ENCODE peak calls at places on chromosome 18, in seven cellular contexts. One of them, this sample, is unnamed.

GRCh38 chr18:76518543-76519155 is 23.6 kb upstream of the ZNF516 start:
- DNase-seq in NCI-H1436: peak
- DNase-seq in kidney epithelial cell: no peak
- DNase-seq in stimulated activated CD8-positive, alpha-beta memory T cell treated with anti-CD3 and anti-CD28 coated beads, Interleukin-15, amount 100 ng/mL, for 24 hours: no peak
- DNase-seq in right atrium auricular region: peak
- DNase-seq in fibroblast of mammary gland: peak
- DNase-seq in cardiac fibroblast: peak
- DNase-seq in this sample: peak

GRCh38 chr18:11040823-11041712 is 108.3 kb downstream of the PIEZO2 start:
- DNase-seq in right atrium auricular region: no peak
- DNase-seq in NCI-H1436: no peak
- DNase-seq in stimulated activated CD8-positive, alpha-beta memory T cell treated with anti-CD3 and anti-CD28 coated beads, Interleukin-15, amount 100 ng/mL, for 24 hours: no peak
- DNase-seq in fibroblast of mammary gland: peak
- DNase-seq in kidney epithelial cell: no peak
- DNase-seq in cardiac fibroblast: peak
- DNase-seq in this sample: peak

GRCh38 chr18:50820901-50821520 is 1.2 kb upstream of the MRO start:
- DNase-seq in cardiac fibroblast: no peak
- DNase-seq in kidney epithelial cell: no peak
- DNase-seq in NCI-H1436: no peak
- DNase-seq in right atrium auricular region: no peak
- DNase-seq in fibroblast of mammary gland: no peak
- DNase-seq in stimulated activated CD8-positive, alpha-beta memory T cell treated with anti-CD3 and anti-CD28 coated beads, Interleukin-15, amount 100 ng/mL, for 24 hours: no peak
- DNase-seq in this sample: no peak

GRCh38 chr18:7329036-7329435 is 98.1 kb downstream of the LRRC30 start:
- DNase-seq in NCI-H1436: no peak
- DNase-seq in stimulated activated CD8-positive, alpha-beta memory T cell treated with anti-CD3 and anti-CD28 coated beads, Interleukin-15, amount 100 ng/mL, for 24 hours: no peak
- DNase-seq in kidney epithelial cell: no peak
- DNase-seq in fibroblast of mammary gland: no peak
- DNase-seq in right atrium auricular region: no peak
- DNase-seq in cardiac fibroblast: peak
- DNase-seq in this sample: peak

GRCh38 chr18:45171575-45172225 is 443.6 kb upstream of the SLC14A2 start:
- DNase-seq in NCI-H1436: no peak
- DNase-seq in right atrium auricular region: no peak
- DNase-seq in cardiac fibroblast: peak
- DNase-seq in stimulated activated CD8-positive, alpha-beta memory T cell treated with anti-CD3 and anti-CD28 coated beads, Interleukin-15, amount 100 ng/mL, for 24 hours: no peak
- DNase-seq in fibroblast of mammary gland: peak
- DNase-seq in kidney epithelial cell: no peak
- DNase-seq in this sample: no peak

GRCh38 chr18:75874401-75875093 is 447.0 kb upstream of the SMIM21 start:
- DNase-seq in fibroblast of mammary gland: no peak
- DNase-seq in cardiac fibroblast: no peak
- DNase-seq in right atrium auricular region: no peak
- DNase-seq in NCI-H1436: no peak
- DNase-seq in stimulated activated CD8-positive, alpha-beta memory T cell treated with anti-CD3 and anti-CD28 coated beads, Interleukin-15, amount 100 ng/mL, for 24 hours: no peak
- DNase-seq in kidney epithelial cell: no peak
- DNase-seq in this sample: no peak

GRCh38 chr18:24180048-24180447 is 41.2 kb downstream of the CABYR start:
- DNase-seq in right atrium auricular region: no peak
- DNase-seq in cardiac fibroblast: no peak
- DNase-seq in kidney epithelial cell: no peak
- DNase-seq in stimulated activated CD8-positive, alpha-beta memory T cell treated with anti-CD3 and anti-CD28 coated beads, Interleukin-15, amount 100 ng/mL, for 24 hours: no peak
- DNase-seq in NCI-H1436: no peak
- DNase-seq in fibroblast of mammary gland: no peak
- DNase-seq in this sample: no peak

GRCh38 chr18:5851998-5852397 is 43.3 kb downstream of the TMEM200C start:
- DNase-seq in NCI-H1436: no peak
- DNase-seq in right atrium auricular region: no peak
- DNase-seq in kidney epithelial cell: no peak
- DNase-seq in cardiac fibroblast: no peak
- DNase-seq in stimulated activated CD8-positive, alpha-beta memory T cell treated with anti-CD3 and anti-CD28 coated beads, Interleukin-15, amount 100 ng/mL, for 24 hours: no peak
- DNase-seq in fibroblast of mammary gland: no peak
- DNase-seq in this sample: no peak

GRCh38 chr18:31684279-31685096 is at the start of gene B4GALT6:
- DNase-seq in NCI-H1436: peak
- DNase-seq in stimulated activated CD8-positive, alpha-beta memory T cell treated with anti-CD3 and anti-CD28 coated beads, Interleukin-15, amount 100 ng/mL, for 24 hours: no peak
- DNase-seq in cardiac fibroblast: peak
- DNase-seq in fibroblast of mammary gland: peak
- DNase-seq in kidney epithelial cell: no peak
- DNase-seq in right atrium auricular region: no peak
- DNase-seq in this sample: no peak

GRCh38 chr18:8359076-8359475 is 250.2 kb upstream of the RAB12 start:
- DNase-seq in stimulated activated CD8-positive, alpha-beta memory T cell treated with anti-CD3 and anti-CD28 coated beads, Interleukin-15, amount 100 ng/mL, for 24 hours: no peak
- DNase-seq in fibroblast of mammary gland: no peak
- DNase-seq in kidney epithelial cell: no peak
- DNase-seq in right atrium auricular region: no peak
- DNase-seq in cardiac fibroblast: no peak
- DNase-seq in NCI-H1436: no peak
- DNase-seq in this sample: no peak

GRCh38 chr18:5463390-5463789 is 80.4 kb downstream of the EPB41L3 start:
- DNase-seq in kidney epithelial cell: no peak
- DNase-seq in NCI-H1436: no peak
- DNase-seq in fibroblast of mammary gland: peak
- DNase-seq in right atrium auricular region: peak
- DNase-seq in stimulated activated CD8-positive, alpha-beta memory T cell treated with anti-CD3 and anti-CD28 coated beads, Interleukin-15, amount 100 ng/mL, for 24 hours: no peak
- DNase-seq in cardiac fibroblast: peak
- DNase-seq in this sample: no peak

GRCh38 chr18:80158365-80158764 is 49.3 kb downstream of the ADNP2 start:
- DNase-seq in fibroblast of mammary gland: no peak
- DNase-seq in stimulated activated CD8-positive, alpha-beta memory T cell treated with anti-CD3 and anti-CD28 coated beads, Interleukin-15, amount 100 ng/mL, for 24 hours: no peak
- DNase-seq in kidney epithelial cell: no peak
- DNase-seq in NCI-H1436: no peak
- DNase-seq in cardiac fibroblast: no peak
- DNase-seq in right atrium auricular region: no peak
- DNase-seq in this sample: no peak

GRCh38 chr18:8706545-8706980 is 1.2 kb downstream of the MTCL1 start:
- DNase-seq in NCI-H1436: no peak
- DNase-seq in cardiac fibroblast: no peak
- DNase-seq in stimulated activated CD8-positive, alpha-beta memory T cell treated with anti-CD3 and anti-CD28 coated beads, Interleukin-15, amount 100 ng/mL, for 24 hours: no peak
- DNase-seq in right atrium auricular region: no peak
- DNase-seq in fibroblast of mammary gland: no peak
- DNase-seq in kidney epithelial cell: no peak
- DNase-seq in this sample: peak

GRCh38 chr18:6795307-6795706 is 65.8 kb downstream of the ARHGAP28 start:
- DNase-seq in fibroblast of mammary gland: peak
- DNase-seq in cardiac fibroblast: peak
- DNase-seq in kidney epithelial cell: no peak
- DNase-seq in right atrium auricular region: no peak
- DNase-seq in stimulated activated CD8-positive, alpha-beta memory T cell treated with anti-CD3 and anti-CD28 coated beads, Interleukin-15, amount 100 ng/mL, for 24 hours: no peak
- DNase-seq in NCI-H1436: no peak
- DNase-seq in this sample: no peak

GRCh38 chr18:27599202-27599829 is 414.2 kb upstream of the CHST9 start:
- DNase-seq in right atrium auricular region: no peak
- DNase-seq in NCI-H1436: peak
- DNase-seq in kidney epithelial cell: peak
- DNase-seq in cardiac fibroblast: peak
- DNase-seq in stimulated activated CD8-positive, alpha-beta memory T cell treated with anti-CD3 and anti-CD28 coated beads, Interleukin-15, amount 100 ng/mL, for 24 hours: no peak
- DNase-seq in fibroblast of mammary gland: peak
- DNase-seq in this sample: peak

GRCh38 chr18:75269696-75270095 is 59.1 kb downstream of the TSHZ1 start:
- DNase-seq in kidney epithelial cell: no peak
- DNase-seq in right atrium auricular region: no peak
- DNase-seq in fibroblast of mammary gland: no peak
- DNase-seq in stimulated activated CD8-positive, alpha-beta memory T cell treated with anti-CD3 and anti-CD28 coated beads, Interleukin-15, amount 100 ng/mL, for 24 hours: no peak
- DNase-seq in NCI-H1436: no peak
- DNase-seq in cardiac fibroblast: no peak
- DNase-seq in this sample: no peak

GRCh38 chr18:37322497-37323035 is 243.0 kb downstream of the CELF4 start:
- DNase-seq in kidney epithelial cell: no peak
- DNase-seq in NCI-H1436: peak
- DNase-seq in stimulated activated CD8-positive, alpha-beta memory T cell treated with anti-CD3 and anti-CD28 coated beads, Interleukin-15, amount 100 ng/mL, for 24 hours: no peak
- DNase-seq in cardiac fibroblast: peak
- DNase-seq in fibroblast of mammary gland: peak
- DNase-seq in right atrium auricular region: no peak
- DNase-seq in this sample: peak

This sample was measured in ELR.